ENCODE peak calls at places on chromosome 3, in nine cellular contexts. N is HT-29; V is B cell; K is stimulated activated CD4-positive, alpha-beta T cell treated with anti-CD3 and anti-CD28 coated beads, Interleukin-1b, Interleukin-23, amount 100 ng/mL, for 24 hours; L is Calu3; E is activated CD4-positive, CD25-positive, alpha-beta regulatory T cell; H is nephron progenitor cell; Z is AG08395; Y is CD4-positive, alpha-beta T cell. U is an unnamed sample.

GRCh38 chr3:71784201-71784913 is 591 bp downstream of the PROK2 start:
- DNase-seq in N (no peak), V (no peak), K (no peak), L (no peak), E (no peak), H (peak), Z (no peak), Y (no peak), U (no peak)

GRCh38 chr3:120028271-120029047 is 65.8 kb downstream of the GSK3B start:
- DNase-seq in N (no peak), V (no peak), K (no peak), L (no peak), E (no peak), H (no peak), Z (no peak), Y (no peak), U (no peak)

GRCh38 chr3:97990624-97991277 is 18.5 kb upstream of the RIOX2 start:
- DNase-seq in N (no peak), V (no peak), K (no peak), L (no peak), E (no peak), H (no peak), Z (no peak), Y (no peak), U (no peak)

GRCh38 chr3:179416681-179417080 is 34.6 kb downstream of the GNB4 start:
- DNase-seq in N (no peak), V (no peak), K (no peak), L (no peak), E (no peak), H (no peak), Z (peak), Y (no peak), U (no peak)

GRCh38 chr3:143414571-143415253 is 295.1 kb downstream of the CHST2 start:
- DNase-seq in N (no peak), V (no peak), K (no peak), L (no peak), E (no peak), H (no peak), Z (no peak), Y (no peak), U (no peak)

GRCh38 chr3:105195260-105195659 is 171.4 kb upstream of the ALCAM start:
- DNase-seq in N (no peak), V (no peak), K (no peak), L (no peak), E (no peak), H (no peak), Z (peak), Y (no peak), U (no peak)

GRCh38 chr3:48990636-48991421 is 788 bp downstream of the P4HTM start:
- DNase-seq in N (peak), V (no peak), K (no peak), L (peak), E (no peak), H (peak), Z (peak), Y (peak), U (no peak)

GRCh38 chr3:13512451-13512850 is 32.3 kb downstream of the HDAC11 start:
- DNase-seq in N (no peak), V (no peak), K (no peak), L (no peak), E (no peak), H (no peak), Z (no peak), Y (no peak), U (no peak)

GRCh38 chr3:56288258-56288657 is 180.0 kb downstream of the ERC2 start:
- DNase-seq in N (no peak), V (no peak), K (no peak), L (no peak), E (no peak), H (no peak), Z (no peak), Y (no peak), U (no peak)

GRCh38 chr3:26558257-26558656 is 64.3 kb upstream of the LRRC3B start:
- DNase-seq in N (no peak), V (no peak), K (no peak), L (no peak), E (no peak), H (no peak), Z (no peak), Y (no peak), U (no peak)

GRCh38 chr3:179450321-179450720 is 949 bp downstream of the GNB4 start:
- DNase-seq in N (no peak), V (no peak), K (no peak), L (no peak), E (no peak), H (no peak), Z (no peak), Y (no peak), U (no peak)

GRCh38 chr3:72383230-72383629 is 465.0 kb downstream of the SHQ1 start:
- DNase-seq in N (no peak), V (no peak), K (no peak), L (no peak), E (no peak), H (no peak), Z (no peak), Y (no peak), U (no peak)

GRCh38 chr3:192207661-192208060 is 519.7 kb downstream of the FGF12 start:
- DNase-seq in N (no peak), V (no peak), K (no peak), L (no peak), E (no peak), H (no peak), Z (no peak), Y (no peak), U (no peak)

GRCh38 chr3:148861277-148861869 is 3.7 kb upstream of the CPA3 start:
- DNase-seq in N (peak), V (peak), K (no peak), L (no peak), E (no peak), H (no peak), Z (peak), Y (no peak), U (no peak)

GRCh38 chr3:124741027-124741426 is 10.8 kb downstream of the UMPS start:
- DNase-seq in N (no peak), V (no peak), K (no peak), L (no peak), E (no peak), H (no peak), Z (peak), Y (no peak), U (no peak)

GRCh38 chr3:58048301-58048700 is 40.1 kb downstream of the FLNB start:
- DNase-seq in N (no peak), V (no peak), K (no peak), L (peak), E (no peak), H (no peak), Z (no peak), Y (no peak), U (no peak)

GRCh38 chr3:106302451-106303221 is 433.8 kb upstream of the CBLB start:
- DNase-seq in N (no peak), V (no peak), K (no peak), L (no peak), E (no peak), H (no peak), Z (no peak), Y (no peak), U (no peak)

GRCh38 chr3:169659858-169660614 is 3.5 kb downstream of the MECOM start:
- DNase-seq in N (no peak), V (no peak), K (no peak), L (peak), E (no peak), H (no peak), Z (no peak), Y (no peak), U (no peak)

GRCh38 chr3:53850895-53851294 is 4.5 kb downstream of the IL17RB start:
- DNase-seq in N (no peak), V (no peak), K (no peak), L (no peak), E (no peak), H (no peak), Z (peak), Y (no peak), U (no peak)

GRCh38 chr3:26622634-26623408 is at the start of gene LRRC3B:
- DNase-seq in N (no peak), V (peak), K (no peak), L (no peak), E (no peak), H (peak), Z (no peak), Y (no peak), U (no peak)